ENCODE peak calls at places on chromosome 2, in nine cellular contexts. H is body of pancreas; K is HFFc6; R is ascending aorta; B is foreskin keratinocyte; V is skeletal muscle cell; A is heart left ventricle; T is activated CD8-positive, alpha-beta memory T cell treated with anti-CD3 and anti-CD28 coated beads for 1 hour; Q is stimulated activated CD8-positive, alpha-beta memory T cell treated with anti-CD3 and anti-CD28 coated beads, Interleukin-7, amount 100 ng/mL, for 48 hours. J is an unnamed sample.

GRCh38 chr2:134985061-134985460 is 62.2 kb downstream of the MAP3K19 start:
- DNase-seq in V (no peak), R (no peak), T (no peak), Q (no peak), K (no peak), A (no peak), B (no peak), H (no peak), J (no peak)

GRCh38 chr2:207137922-207138321 is 27.8 kb downstream of the KLF7 start:
- DNase-seq in V (no peak), K (no peak), R (no peak), H (no peak), B (no peak), Q (no peak), T (no peak), A (no peak), J (no peak)

GRCh38 chr2:75709297-75709696 is 1.4 kb downstream of the GCFC2 start:
- DNase-seq in Q (no peak), K (no peak), R (no peak), A (no peak), B (no peak), V (no peak), H (no peak), T (no peak), J (no peak)

GRCh38 chr2:12637754-12638153 is 79.0 kb upstream of the TRIB2 start:
- DNase-seq in B (no peak), K (peak; percentile 30), A (no peak), Q (no peak), V (no peak), T (no peak), R (no peak), H (no peak), J (no peak)

GRCh38 chr2:232728785-232729184 is 31.7 kb downstream of the GIGYF2 start:
- DNase-seq in R (no peak), A (no peak), T (no peak), B (no peak), H (no peak), V (no peak), Q (no peak), K (no peak), J (no peak)

GRCh38 chr2:95346738-95347671 is 49.9 kb downstream of the KCNIP3 start:
- DNase-seq in V (no peak), T (no peak), B (no peak), H (no peak), A (no peak), R (no peak), Q (no peak), K (no peak), J (no peak)

GRCh38 chr2:227570615-227571014 is 28.1 kb upstream of the SCYGR2 start:
- DNase-seq in K (no peak), T (no peak), V (no peak), Q (no peak), A (no peak), H (no peak), B (no peak), R (no peak), J (no peak)

GRCh38 chr2:200179201-200179600 is 127.3 kb upstream of the SPATS2L start:
- DNase-seq in B (no peak), Q (no peak), T (no peak), A (no peak), V (no peak), H (no peak), R (no peak), K (no peak), J (no peak)

GRCh38 chr2:50118951-50119702 is 912.8 kb downstream of the NRXN1 start:
- DNase-seq in K (no peak), B (no peak), T (no peak), R (no peak), V (no peak), A (no peak), H (no peak), Q (no peak), J (no peak)